ENCODE peak calls at places on chromosomes 3 and 15, in nine cellular contexts. N is GM13977, H is AG08395, Z is HTR-8/SVneo, W is left lung, A is NCI-H748 treated with DMSO at 0.1 percent for 48 hours, E is T-helper 9 cell, U is lower leg skin, Y is progenitor cell of endocrine pancreas. F is an unnamed sample.

GRCh38 chr3:190217081-190217480 is 96.4 kb upstream of the P3H2 start:
- DNase-seq in Y (no peak), W (no peak), N (no peak), Z (no peak), U (no peak), A (no peak), H (no peak), E (no peak), F (peak)

GRCh38 chr3:54538346-54538745 is 389.5 kb downstream of the LRTM1 start:
- DNase-seq in H (no peak), A (no peak), Z (no peak), Y (no peak), E (no peak), N (no peak), W (no peak), U (no peak), F (no peak)

GRCh38 chr3:170418422-170419300 is at the start of gene CLDN11:
- DNase-seq in A (peak), E (no peak), W (peak), Y (no peak), U (no peak), H (peak), N (peak), Z (peak), F (peak)

GRCh38 chr15:62212746-62213145 is 47.7 kb upstream of the C2CD4B start:
- DNase-seq in Y (no peak), A (no peak), N (no peak), Z (no peak), E (no peak), W (no peak), H (no peak), U (no peak), F (no peak)

GRCh38 chr15:94327356-94327936 is 96.1 kb downstream of the MCTP2 start:
- DNase-seq in Y (no peak), W (no peak), U (no peak), E (no peak), N (peak), H (peak), Z (peak), A (peak), F (peak)

GRCh38 chr3:184419171-184419570 is 39.3 kb downstream of the CHRD start:
- DNase-seq in Z (no peak), U (no peak), W (peak), H (no peak), A (no peak), E (no peak), N (no peak), Y (no peak), F (no peak)

GRCh38 chr3:132569153-132569552 is 27.9 kb upstream of the ACKR4 start:
- DNase-seq in N (no peak), H (peak), E (no peak), A (no peak), Y (no peak), U (no peak), W (no peak), Z (no peak), F (no peak)

GRCh38 chr3:64188810-64189560 is 36.3 kb downstream of the PRICKLE2 start:
- DNase-seq in E (no peak), U (no peak), N (no peak), Y (no peak), A (no peak), H (peak), W (no peak), Z (peak), F (peak)

GRCh38 chr3:71441925-71442620 is 141.5 kb downstream of the FOXP1 start:
- DNase-seq in Y (no peak), Z (no peak), U (no peak), W (no peak), E (no peak), N (no peak), H (no peak), A (no peak), F (no peak)

GRCh38 chr15:50764331-50765201 is 940 bp downstream of the SPPL2A start:
- DNase-seq in A (no peak), Y (no peak), W (no peak), E (no peak), H (no peak), U (no peak), N (peak), Z (no peak), F (peak)

GRCh38 chr3:25380222-25380739 is 47.8 kb upstream of the RARB start:
- DNase-seq in U (no peak), H (no peak), E (no peak), W (no peak), N (no peak), A (no peak), Y (no peak), Z (no peak), F (peak)

GRCh38 chr3:187293514-187293870 is 2.0 kb upstream of the MASP1 start:
- DNase-seq in U (no peak), W (no peak), E (no peak), Y (no peak), Z (no peak), N (no peak), H (peak), A (no peak), F (no peak)

GRCh38 chr15:75348563-75349350 is 1.9 kb downstream of the NEIL1 start:
- DNase-seq in A (no peak), Z (no peak), Y (no peak), W (peak), E (no peak), H (no peak), N (peak), U (no peak), F (no peak)

GRCh38 chr3:117547956-117548550 is 838.5 kb downstream of the TUSC7 start:
- DNase-seq in W (no peak), H (peak), N (no peak), E (no peak), U (no peak), Y (no peak), Z (no peak), A (no peak), F (peak)

GRCh38 chr3:120425877-120426276 is 24.9 kb downstream of the FSTL1 start:
- DNase-seq in N (no peak), W (no peak), Z (peak), Y (no peak), U (no peak), H (peak), E (no peak), A (no peak), F (peak)

F was measured in choroid plexus epithelial cell.